ENCODE peak calls at places on chromosomes 13 and 19, in eight cellular contexts. L, O, V, F, T, X, N and U are unnamed samples.

GRCh38 chr13:110308377-110309158 is 1.5 kb downstream of the COL4A2 start:
- DNase-seq in L (peak; percentile 26), O (peak; percentile 55), V (no peak), F (no peak), T (no peak), X (peak; percentile 61), N (no peak), U (peak; percentile 19)

GRCh38 chr13:28131646-28132045 is 6.7 kb upstream of the PAN3 start:
- DNase-seq in L (no peak), O (no peak), V (no peak), F (no peak), T (no peak), X (no peak), N (no peak), U (no peak)

GRCh38 chr13:76795701-76796695 is 90.2 kb downstream of the KCTD12 start:
- DNase-seq in L (no peak), O (no peak), V (no peak), F (no peak), T (no peak), X (no peak), N (no peak), U (no peak)

GRCh38 chr19:58544591-58545285 is 874 bp downstream of the TRIM28 start:
- DNase-seq in L (no peak), O (peak; percentile 62), V (peak; percentile 83), F (no peak), T (peak; percentile 49), X (no peak), N (no peak), U (no peak)

GRCh38 chr13:109979186-109979585 is 192.8 kb upstream of the IRS2 start:
- DNase-seq in L (no peak), O (no peak), V (no peak), F (no peak), T (no peak), X (no peak), N (no peak), U (no peak)

GRCh38 chr19:17389957-17390664 is 3.9 kb downstream of the CCDC194 start:
- DNase-seq in L (no peak), O (no peak), V (no peak), F (no peak), T (no peak), X (no peak), N (no peak), U (peak; percentile 55)

GRCh38 chr13:109687559-109688448 is 98.6 kb downstream of the IRS2 start:
- DNase-seq in L (peak; percentile 13), O (no peak), V (no peak), F (no peak), T (no peak), X (no peak), N (no peak), U (no peak)

GRCh38 chr19:6709549-6709948 is 10.9 kb downstream of the C3 start:
- DNase-seq in L (no peak), O (no peak), V (no peak), F (no peak), T (no peak), X (no peak), N (no peak), U (no peak)

GRCh38 chr13:27280009-27280646 is 9.5 kb downstream of the RASL11A start:
- DNase-seq in L (no peak), O (no peak), V (no peak), F (no peak), T (no peak), X (no peak), N (no peak), U (no peak)

GRCh38 chr13:42551611-42552010 is 22.3 kb upstream of the TNFSF11 start:
- DNase-seq in L (no peak), O (no peak), V (no peak), F (no peak), T (no peak), X (no peak), N (no peak), U (no peak)